ENCODE peak calls at places on chromosomes 3 and 15, in six cellular contexts. J is HepG2, N is upper lobe of left lung, X is HCT116, B is stomach, W is sigmoid colon. R is an unnamed sample.

GRCh38 chr3:9715764-9716437 is 12.3 kb downstream of the CPNE9 start:
- DNase-seq in J (peak), N (no peak), X (peak), B (peak), W (peak), R (no peak)

GRCh38 chr15:96692826-96693225 is 362.3 kb downstream of the NR2F2 start:
- DNase-seq in J (no peak), N (no peak), X (no peak), B (no peak), W (no peak), R (no peak)

GRCh38 chr3:170553788-170554620 is 31.9 kb downstream of the SLC7A14 start:
- DNase-seq in J (no peak), N (no peak), X (no peak), B (no peak), W (no peak), R (no peak)

GRCh38 chr15:51121118-51121517 is 26.4 kb upstream of the TNFAIP8L3 start:
- DNase-seq in J (peak), N (no peak), X (peak), B (no peak), W (no peak), R (no peak)

GRCh38 chr3:168085491-168086119 is 10.1 kb downstream of the GOLIM4 start:
- DNase-seq in J (no peak), N (no peak), X (no peak), B (no peak), W (no peak), R (no peak)

GRCh38 chr3:42830437-42831320 is 21.4 kb downstream of the ACKR2 start:
- DNase-seq in J (peak), N (no peak), X (peak), B (no peak), W (no peak), R (no peak)

GRCh38 chr15:97892167-97892938 is 68.2 kb upstream of the ARRDC4 start:
- DNase-seq in J (no peak), N (no peak), X (no peak), B (no peak), W (no peak), R (no peak)

GRCh38 chr3:8443829-8444791 is 57.5 kb upstream of the LMCD1 start:
- DNase-seq in J (peak), N (no peak), X (peak), B (peak), W (peak), R (peak)

GRCh38 chr15:43186003-43186353 is 775 bp downstream of the CCNDBP1 start:
- DNase-seq in J (no peak), N (no peak), X (no peak), B (no peak), W (no peak), R (no peak)

GRCh38 chr3:112459750-112460149 is 39.5 kb downstream of the BTLA start:
- DNase-seq in J (no peak), N (no peak), X (no peak), B (no peak), W (no peak), R (no peak)

GRCh38 chr15:90837052-90837621 is 31.3 kb upstream of the FURIN start:
- DNase-seq in J (no peak), N (no peak), X (no peak), B (no peak), W (no peak), R (peak)

GRCh38 chr3:61562042-61562809 is 855 bp downstream of the PTPRG start:
- DNase-seq in J (no peak), N (peak), X (no peak), B (no peak), W (peak), R (no peak)

GRCh38 chr3:177104299-177104992 is 92.8 kb downstream of the TBL1XR1 start:
- DNase-seq in J (no peak), N (no peak), X (no peak), B (no peak), W (no peak), R (no peak)

GRCh38 chr3:154970796-154971195 is 109.3 kb upstream of the MME start:
- DNase-seq in J (no peak), N (no peak), X (no peak), B (no peak), W (no peak), R (no peak)

GRCh38 chr3:56042326-56042951 is 425.8 kb downstream of the ERC2 start:
- DNase-seq in J (peak), N (no peak), X (no peak), B (no peak), W (no peak), R (no peak)

DNA sequence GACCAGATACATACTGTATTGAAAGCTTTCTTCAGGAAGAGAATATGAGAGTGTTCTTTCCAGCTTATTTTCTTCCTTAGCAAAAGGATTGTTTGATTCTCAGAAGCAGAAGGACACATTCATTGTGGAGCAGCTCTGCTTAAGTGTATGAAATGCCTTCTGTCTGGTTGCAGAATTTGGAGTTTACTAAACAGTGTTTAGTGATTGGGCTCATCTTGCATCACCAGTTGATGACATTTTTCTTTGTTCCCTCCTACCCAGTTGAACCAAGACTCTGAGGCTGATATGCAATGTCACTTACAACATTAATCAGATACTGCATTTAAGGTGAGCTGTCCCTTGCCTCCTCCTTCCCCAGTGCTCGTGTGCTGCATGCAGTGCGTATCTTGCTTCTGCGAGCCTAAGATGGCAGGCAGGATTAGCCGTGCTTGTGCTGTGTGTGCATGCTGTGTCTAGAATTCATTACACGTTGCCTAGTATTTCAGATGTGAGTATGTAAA is 18.4 kb downstream of the ZBTB38 start:
- DNase-seq in J (no peak), N (no peak), X (no peak), B (no peak), W (no peak), R (no peak)
- TF ChIP-seq POLR2A in J (no peak), N (no peak), X (no peak), B (no peak), W (no peak), R (no peak)

DNA sequence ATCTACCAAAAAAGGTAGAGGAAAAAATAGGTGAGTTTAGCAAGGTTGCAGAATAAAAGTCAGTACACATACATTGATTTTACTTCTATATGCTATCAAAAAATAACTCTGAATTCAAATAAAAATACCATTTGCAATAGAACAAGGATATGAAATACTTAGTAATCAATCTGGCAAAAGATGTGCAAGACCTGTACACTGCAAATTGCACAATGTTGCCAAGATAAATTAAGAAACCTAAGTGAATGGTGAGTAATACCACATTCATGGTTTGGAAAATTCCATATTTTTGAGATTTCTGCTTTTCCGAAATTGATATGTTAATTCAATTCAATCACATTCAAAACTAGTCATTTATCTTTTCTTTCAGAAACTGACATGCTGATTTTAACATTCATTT is 464.8 kb downstream of the EPHA3 start:
- DNase-seq in J (no peak), N (no peak), X (no peak), B (no peak), W (no peak), R (no peak)
- H3K27ac ChIP-seq in J (no peak), N (no peak), X (no peak), B (no peak), W (no peak), R (no peak)

DNA sequence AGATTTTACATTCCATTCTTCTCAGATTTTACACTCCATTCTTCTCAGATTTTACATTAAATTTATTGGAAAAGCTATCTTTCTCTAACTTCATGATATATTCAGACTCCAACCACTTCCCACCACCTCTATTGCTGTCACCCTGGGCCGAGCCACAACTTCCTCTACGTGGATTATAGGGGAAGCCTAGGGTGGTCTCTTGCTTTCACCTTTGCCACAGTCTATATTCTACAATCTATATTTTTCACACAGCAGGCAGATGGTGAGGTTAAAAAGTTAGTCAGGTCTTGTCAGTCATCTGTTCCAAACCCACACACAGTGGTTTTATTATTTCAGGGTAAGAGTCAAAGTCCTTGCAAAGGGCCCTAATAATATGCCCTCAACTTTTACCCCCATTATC is 370.8 kb upstream of the SUCLG2 start:
- DNase-seq in J (no peak), N (no peak), X (no peak), B (no peak), W (no peak), R (no peak)
- TF ChIP-seq POLR2AphosphoS5 in J (no peak), N (no peak), X (no peak), B (no peak), W (no peak), R (no peak)

GRCh38 chr15:68271854-68272471 is 5.6 kb upstream of the FEM1B start:
- DNase-seq in J (peak), N (peak), X (peak), B (no peak), W (no peak), R (no peak)
- TF ChIP-seq POLR2A in J (no peak), N (no peak), X (no peak), B (no peak), W (no peak), R (no peak)

DNA sequence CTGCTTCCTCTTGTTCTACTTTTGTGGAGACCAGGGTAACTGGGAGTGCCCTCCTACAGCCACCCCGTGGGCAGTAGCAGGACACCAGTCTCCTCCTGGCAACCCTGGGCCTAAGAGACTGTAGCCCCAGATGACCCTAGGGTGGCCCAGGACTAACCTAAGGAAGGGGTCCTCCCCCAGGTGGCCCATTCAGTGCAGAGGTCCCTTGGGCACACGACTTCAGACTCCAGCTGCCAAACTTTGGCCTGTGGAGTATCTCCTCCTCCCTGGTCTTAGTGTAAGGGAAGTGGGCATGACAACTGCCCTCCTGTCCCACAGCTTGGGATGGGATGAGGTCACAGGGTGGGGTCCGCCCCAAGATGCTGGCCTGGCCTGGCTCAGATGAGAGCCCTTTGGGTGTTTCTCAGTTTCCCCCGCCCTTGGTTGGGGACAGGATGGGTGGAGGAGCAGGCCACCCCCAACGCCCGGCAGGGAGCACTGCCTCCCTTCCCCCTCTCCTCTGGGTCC is 4.8 kb downstream of the CSK start:
- DNase-seq in J (no peak), N (no peak), X (no peak), B (no peak), W (peak), R (peak)
- H3K27ac ChIP-seq in J (no peak), N (peak), X (no peak), B (peak), W (peak), R (peak)

GRCh38 chr3:48521635-48522034 is 17.7 kb upstream of the SHISA5 start:
- DNase-seq in J (no peak), N (peak), X (no peak), B (no peak), W (no peak), R (no peak)

GRCh38 chr3:48528754-48529153 is 24.8 kb upstream of the SHISA5 start:
- DNase-seq in J (no peak), N (no peak), X (no peak), B (no peak), W (no peak), R (no peak)

GRCh38 chr3:48528043-48528442 is 24.1 kb upstream of the SHISA5 start:
- DNase-seq in J (no peak), N (no peak), X (no peak), B (no peak), W (no peak), R (no peak)

GRCh38 chr3:48519244-48519643 is 15.3 kb upstream of the SHISA5 start:
- DNase-seq in J (no peak), N (no peak), X (no peak), B (no peak), W (no peak), R (no peak)

GRCh38 chr3:48524970-48525369 is 21.0 kb upstream of the SHISA5 start:
- DNase-seq in J (no peak), N (no peak), X (no peak), B (no peak), W (no peak), R (no peak)
- TF ChIP-seq POLR2AphosphoS5 in J (no peak), N (no peak), X (no peak), B (no peak), W (no peak), R (no peak)

GRCh38 chr3:127001486-127002194 is 18.7 kb downstream of the PLXNA1 start:
- DNase-seq in J (no peak), N (peak), X (no peak), B (no peak), W (peak), R (no peak)

GRCh38 chr3:127003601-127004280 is 20.8 kb downstream of the PLXNA1 start:
- DNase-seq in J (no peak), N (peak), X (no peak), B (no peak), W (no peak), R (no peak)

GRCh38 chr3:127000792-127001191 is 17.9 kb downstream of the PLXNA1 start:
- DNase-seq in J (no peak), N (peak), X (no peak), B (no peak), W (no peak), R (no peak)

GRCh38 chr3:127003175-127003555 is 20.2 kb downstream of the PLXNA1 start:
- DNase-seq in J (no peak), N (peak), X (no peak), B (no peak), W (no peak), R (no peak)

GRCh38 chr3:127002195-127003174 is 19.6 kb downstream of the PLXNA1 start:
- DNase-seq in J (no peak), N (peak), X (no peak), B (peak), W (peak), R (peak)
- TF ChIP-seq POLR2A in J (no peak), N (no peak), X (no peak), B (no peak), W (no peak), R (no peak)

GRCh38 chr3:14823910-14824629 is 5.3 kb downstream of the FGD5 start:
- DNase-seq in J (no peak), N (no peak), X (no peak), B (no peak), W (no peak), R (no peak)
- H3K27ac ChIP-seq in J (no peak), N (peak), X (no peak), B (peak), W (peak), R (no peak)

GRCh38 chr3:106036706-106037105 is 167.9 kb upstream of the CBLB start:
- DNase-seq in J (no peak), N (no peak), X (no peak), B (no peak), W (no peak), R (no peak)

GRCh38 chr3:106032479-106032878 is 163.7 kb upstream of the CBLB start:
- DNase-seq in J (no peak), N (no peak), X (no peak), B (no peak), W (no peak), R (no peak)

GRCh38 chr3:106033654-106034053 is 164.8 kb upstream of the CBLB start:
- DNase-seq in J (no peak), N (no peak), X (no peak), B (no peak), W (no peak), R (no peak)

GRCh38 chr3:106035618-106036017 is 166.8 kb upstream of the CBLB start:
- DNase-seq in J (no peak), N (no peak), X (no peak), B (no peak), W (no peak), R (no peak)

GRCh38 chr3:106034313-106034712 is 165.5 kb upstream of the CBLB start:
- DNase-seq in J (no peak), N (no peak), X (no peak), B (no peak), W (no peak), R (no peak)
- TF ChIP-seq POLR2AphosphoS5 in J (no peak), N (no peak), X (no peak), B (no peak), W (no peak), R (no peak)

GRCh38 chr3:128698211-128699011 is 27.6 kb upstream of the RAB7A start:
- DNase-seq in J (no peak), N (peak), X (no peak), B (peak), W (peak), R (peak)
- TF ChIP-seq POLR2A in J (no peak), N (no peak), X (peak), B (no peak), W (peak), R (no peak)